ENCODE peak calls at places on chromosomes 3 and 15, in four cellular contexts. One of them, this sample, is unnamed.

GRCh38 chr15:63188247-63188936 is 1.0 kb upstream of the RAB8B start:
- DNase-seq in substantia nigra: no peak
- DNase-seq in small intestine: no peak
- DNase-seq in HTR-8/SVneo: no peak
- DNase-seq in this sample: no peak

GRCh38 chr3:149507491-149508324 is 33.2 kb downstream of the TM4SF4 start:
- DNase-seq in substantia nigra: no peak
- DNase-seq in small intestine: no peak
- DNase-seq in HTR-8/SVneo: no peak
- DNase-seq in this sample: peak; percentile 12

GRCh38 chr15:83200589-83200988 is 7.0 kb downstream of the HDGFL3 start:
- DNase-seq in substantia nigra: no peak
- DNase-seq in small intestine: no peak
- DNase-seq in HTR-8/SVneo: no peak
- DNase-seq in this sample: no peak

GRCh38 chr3:197793246-197793645 is 2.2 kb downstream of the LRCH3 start:
- DNase-seq in substantia nigra: no peak
- DNase-seq in small intestine: peak; percentile 38
- DNase-seq in HTR-8/SVneo: peak; percentile 31
- DNase-seq in this sample: no peak

GRCh38 chr3:15331606-15332404 is 581 bp downstream of the SH3BP5 start:
- DNase-seq in substantia nigra: no peak
- DNase-seq in small intestine: peak; percentile 67
- DNase-seq in HTR-8/SVneo: no peak
- DNase-seq in this sample: no peak

GRCh38 chr15:63599401-63600000 is 2.3 kb downstream of the FBXL22 start:
- DNase-seq in substantia nigra: peak; percentile 42
- DNase-seq in small intestine: peak; percentile 79
- DNase-seq in HTR-8/SVneo: no peak
- DNase-seq in this sample: peak; percentile 62

GRCh38 chr15:36755341-36755740 is 175.9 kb downstream of the CDIN1 start:
- DNase-seq in substantia nigra: no peak
- DNase-seq in small intestine: no peak
- DNase-seq in HTR-8/SVneo: no peak
- DNase-seq in this sample: no peak

GRCh38 chr3:187739125-187739560 is 6.1 kb downstream of the BCL6 start:
- DNase-seq in substantia nigra: peak; percentile 74
- DNase-seq in small intestine: no peak
- DNase-seq in HTR-8/SVneo: no peak
- DNase-seq in this sample: no peak

GRCh38 chr3:72520205-72520604 is 328.0 kb downstream of the SHQ1 start:
- DNase-seq in substantia nigra: no peak
- DNase-seq in small intestine: peak; percentile 15
- DNase-seq in HTR-8/SVneo: no peak
- DNase-seq in this sample: no peak